ENCODE peak calls at places on chromosomes 5 and 9, in six cellular contexts. M, L, A, O, Y and T are unnamed samples.

GRCh38 chr5:138803285-138803684 is 50.1 kb downstream of the CTNNA1 start:
- DNase-seq in A (no peak), M (no peak), O (no peak), L (no peak), Y (no peak), T (no peak)

GRCh38 chr5:144169904-144170275 is 569 bp downstream of the YIPF5 start:
- DNase-seq in Y (no peak), A (peak; percentile 7), L (no peak), M (no peak), O (no peak), T (no peak)

GRCh38 chr5:159891371-159891770 is 24.9 kb upstream of the ADRA1B start:
- DNase-seq in L (no peak), O (no peak), M (no peak), Y (no peak), A (no peak), T (no peak)

GRCh38 chr9:120713257-120714087 is 798 bp downstream of the MEGF9 start:
- DNase-seq in M (peak; percentile 29), A (no peak), Y (no peak), L (no peak), O (no peak), T (no peak)

GRCh38 chr9:127097683-127098082 is 24.8 kb downstream of the ANGPTL2 start:
- DNase-seq in Y (no peak), O (no peak), L (no peak), M (no peak), A (no peak), T (no peak)

GRCh38 chr5:53261245-53261644 is 151.7 kb upstream of the MOCS2 start:
- DNase-seq in Y (no peak), M (no peak), A (no peak), O (no peak), L (no peak), T (no peak)

GRCh38 chr9:85332487-85332886 is 409.3 kb downstream of the AGTPBP1 start:
- DNase-seq in A (peak; percentile 11), Y (peak; percentile 59), M (no peak), L (no peak), O (no peak), T (no peak)

GRCh38 chr9:34025062-34025461 is 23.6 kb downstream of the UBAP2 start:
- DNase-seq in O (no peak), A (no peak), L (no peak), Y (no peak), M (no peak), T (no peak)

GRCh38 chr9:115063058-115063850 is 54.7 kb downstream of the TNC start:
- DNase-seq in O (no peak), M (no peak), A (no peak), L (peak; percentile 27), Y (no peak), T (no peak)

GRCh38 chr9:34403554-34404380 is 27.1 kb upstream of the MYORG start:
- DNase-seq in O (peak; percentile 53), L (no peak), A (peak; percentile 59), M (peak; percentile 46), Y (peak; percentile 79), T (no peak)

GRCh38 chr5:119397518-119398380 is 41.9 kb downstream of the TNFAIP8 start:
- DNase-seq in Y (no peak), A (no peak), O (no peak), L (peak; percentile 57), M (no peak), T (no peak)

GRCh38 chr9:33130501-33130900 is 36.6 kb downstream of the B4GALT1 start:
- DNase-seq in A (no peak), Y (peak; percentile 64), O (no peak), M (no peak), L (no peak), T (no peak)

GRCh38 chr9:16417749-16418148 is 452.7 kb downstream of the BNC2 start:
- DNase-seq in M (no peak), L (no peak), O (no peak), Y (no peak), A (no peak), T (no peak)

GRCh38 chr5:109865636-109866035 is 175.9 kb downstream of the MAN2A1 start:
- DNase-seq in O (peak; percentile 40), M (no peak), A (no peak), Y (no peak), L (peak; percentile 52), T (peak; percentile 14)

GRCh38 chr5:142971296-142972013 is 201.3 kb downstream of the ARHGAP26 start:
- DNase-seq in A (no peak), L (no peak), O (no peak), Y (no peak), M (no peak), T (no peak)

GRCh38 chr9:132000659-132001058 is 79.0 kb downstream of the MED27 start:
- DNase-seq in O (no peak), Y (no peak), A (no peak), M (no peak), L (no peak), T (no peak)

GRCh38 chr5:73867344-73868335 is 241.6 kb downstream of the ARHGEF28 start:
- DNase-seq in Y (no peak), A (no peak), L (peak; percentile 26), M (no peak), O (no peak), T (no peak)

GRCh38 chr5:180639743-180640300 is 9.6 kb downstream of the FLT4 start:
- DNase-seq in M (no peak), A (no peak), L (no peak), Y (no peak), O (no peak), T (no peak)